ENCODE peak calls at places on chromosomes 12 and 14, in seven cellular contexts. One of them, this sample, is unnamed. For H3K27me3 and H3K4me1, the result is how much of the 10 kb centered on the place peaks cover.

GRCh38 chr14:77838756-77839565 is 39.1 kb downstream of the ADCK1 start:
- DNase-seq in lower lobe of right lung: no peak
- DNase-seq in mesenchymal stem cell: peak
- DNase-seq in mesendoderm: no peak
- DNase-seq in astrocyte: no peak
- DNase-seq in aorta: no peak
- DNase-seq in CD8-positive, alpha-beta T cell: no peak
- DNase-seq in this sample: no peak

GRCh38 chr14:95667251-95667693 is 19.0 kb upstream of the TCL1B start:
- DNase-seq in mesendoderm: no peak
- DNase-seq in mesenchymal stem cell: no peak
- DNase-seq in aorta: no peak
- DNase-seq in lower lobe of right lung: no peak
- DNase-seq in astrocyte: no peak
- DNase-seq in CD8-positive, alpha-beta T cell: no peak
- DNase-seq in this sample: no peak

GRCh38 chr14:61149896-61150295 is 131.2 kb downstream of the TMEM30B start:
- DNase-seq in aorta: no peak
- DNase-seq in mesenchymal stem cell: no peak
- DNase-seq in mesendoderm: no peak
- DNase-seq in CD8-positive, alpha-beta T cell: no peak
- DNase-seq in astrocyte: no peak
- DNase-seq in lower lobe of right lung: no peak
- DNase-seq in this sample: no peak

GRCh38 chr12:52542785-52543318 is 10.1 kb downstream of the KRT71 start:
- DNase-seq in lower lobe of right lung: no peak
- DNase-seq in CD8-positive, alpha-beta T cell: no peak
- DNase-seq in mesendoderm: no peak
- DNase-seq in mesenchymal stem cell: no peak
- DNase-seq in aorta: peak
- DNase-seq in astrocyte: no peak
- DNase-seq in this sample: no peak

GRCh38 chr12:93707836-93708235 is 30.7 kb downstream of the CRADD start:
- DNase-seq in CD8-positive, alpha-beta T cell: no peak
- DNase-seq in astrocyte: peak
- DNase-seq in mesenchymal stem cell: peak
- DNase-seq in mesendoderm: no peak
- DNase-seq in aorta: no peak
- DNase-seq in lower lobe of right lung: no peak
- DNase-seq in this sample: no peak

GRCh38 chr12:12665194-12665593 is 30.8 kb downstream of the GPR19 start:
- DNase-seq in mesendoderm: peak
- DNase-seq in aorta: no peak
- DNase-seq in CD8-positive, alpha-beta T cell: no peak
- DNase-seq in mesenchymal stem cell: no peak
- DNase-seq in lower lobe of right lung: no peak
- DNase-seq in astrocyte: no peak
- DNase-seq in this sample: no peak

GRCh38 chr12:70120970-70121369 is 122.3 kb upstream of the CNOT2 start:
- DNase-seq in CD8-positive, alpha-beta T cell: no peak
- DNase-seq in mesenchymal stem cell: no peak
- DNase-seq in astrocyte: no peak
- DNase-seq in aorta: no peak
- DNase-seq in mesendoderm: no peak
- DNase-seq in lower lobe of right lung: no peak
- DNase-seq in this sample: no peak

GRCh38 chr12:43349863-43350262 is 202.1 kb downstream of the ADAMTS20 start:
- DNase-seq in aorta: no peak
- DNase-seq in lower lobe of right lung: no peak
- DNase-seq in mesenchymal stem cell: peak
- DNase-seq in CD8-positive, alpha-beta T cell: no peak
- DNase-seq in mesendoderm: no peak
- DNase-seq in astrocyte: no peak
- DNase-seq in this sample: no peak

GRCh38 chr14:34098045-34098984 is 147.4 kb upstream of the EGLN3 start:
- DNase-seq in lower lobe of right lung: no peak
- DNase-seq in astrocyte: peak
- DNase-seq in CD8-positive, alpha-beta T cell: no peak
- DNase-seq in mesendoderm: peak
- DNase-seq in mesenchymal stem cell: peak
- DNase-seq in aorta: no peak
- DNase-seq in this sample: peak

GRCh38 chr14:49975286-49975685 is 82.4 kb downstream of the ARF6 start:
- DNase-seq in aorta: no peak
- DNase-seq in CD8-positive, alpha-beta T cell: no peak
- DNase-seq in mesenchymal stem cell: peak
- DNase-seq in lower lobe of right lung: no peak
- DNase-seq in astrocyte: peak
- DNase-seq in mesendoderm: no peak
- DNase-seq in this sample: peak

GRCh38 chr12:58774731-58775130 is 145.6 kb downstream of the LRIG3 start:
- DNase-seq in astrocyte: no peak
- DNase-seq in mesenchymal stem cell: no peak
- DNase-seq in CD8-positive, alpha-beta T cell: no peak
- DNase-seq in aorta: no peak
- DNase-seq in lower lobe of right lung: no peak
- DNase-seq in mesendoderm: no peak
- DNase-seq in this sample: no peak

GRCh38 chr12:75455839-75456238 is 24.7 kb upstream of the GLIPR1 start:
- DNase-seq in astrocyte: no peak
- DNase-seq in lower lobe of right lung: no peak
- DNase-seq in mesenchymal stem cell: no peak
- DNase-seq in aorta: no peak
- DNase-seq in CD8-positive, alpha-beta T cell: no peak
- DNase-seq in mesendoderm: no peak
- DNase-seq in this sample: no peak

DNA sequence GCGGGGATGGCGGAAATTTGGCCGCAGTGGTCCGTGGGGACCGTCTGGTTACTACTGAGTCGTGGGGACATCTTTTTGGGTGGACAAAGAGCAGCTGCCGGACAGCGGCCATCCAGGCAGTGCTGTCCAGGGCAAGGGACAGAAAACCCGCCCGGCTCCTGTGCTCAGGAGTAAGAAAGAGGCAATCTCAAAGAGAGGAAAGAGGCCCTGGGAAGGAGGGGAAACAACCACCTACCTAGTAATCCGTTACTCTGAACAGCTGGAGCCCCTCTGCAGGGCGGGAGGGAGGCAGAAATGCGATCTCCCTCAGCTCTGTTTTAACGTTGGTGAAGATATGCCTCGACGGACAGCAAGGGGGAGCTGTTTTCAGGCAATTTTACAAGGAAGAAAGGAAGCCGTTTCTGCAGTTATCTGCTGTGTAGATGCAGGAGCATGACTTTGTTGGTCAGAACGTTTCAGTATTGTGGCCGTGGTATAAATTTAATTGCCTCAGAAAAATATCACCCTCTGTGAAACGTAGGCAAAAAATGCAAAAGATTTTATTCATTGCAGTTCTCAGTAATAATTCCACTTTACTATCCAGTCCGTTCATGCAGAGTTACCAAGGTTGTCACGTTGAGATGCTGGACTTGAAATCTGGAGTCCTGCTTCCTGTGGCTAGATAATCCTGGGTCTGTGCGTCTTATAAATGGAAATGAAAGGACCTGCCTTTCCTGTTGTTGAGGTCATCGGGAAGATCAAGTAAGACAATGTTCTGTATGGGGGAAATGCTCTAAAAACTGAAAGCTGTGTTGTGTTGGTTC is 1.1 kb upstream of the AVPR1A start:
- DNase-seq in mesenchymal stem cell: peak
- DNase-seq in aorta: peak
- DNase-seq in astrocyte: peak
- DNase-seq in CD8-positive, alpha-beta T cell: no peak
- DNase-seq in lower lobe of right lung: no peak
- DNase-seq in mesendoderm: peak
- DNase-seq in this sample: peak
- H3K27me3 ChIP-seq in mesenchymal stem cell: under half
- H3K27me3 ChIP-seq in aorta: under half
- H3K27me3 ChIP-seq in astrocyte: under half
- H3K27me3 ChIP-seq in CD8-positive, alpha-beta T cell: under half
- H3K27me3 ChIP-seq in lower lobe of right lung: half or more
- H3K27me3 ChIP-seq in mesendoderm: under half
- H3K27me3 ChIP-seq in this sample: under half

DNA sequence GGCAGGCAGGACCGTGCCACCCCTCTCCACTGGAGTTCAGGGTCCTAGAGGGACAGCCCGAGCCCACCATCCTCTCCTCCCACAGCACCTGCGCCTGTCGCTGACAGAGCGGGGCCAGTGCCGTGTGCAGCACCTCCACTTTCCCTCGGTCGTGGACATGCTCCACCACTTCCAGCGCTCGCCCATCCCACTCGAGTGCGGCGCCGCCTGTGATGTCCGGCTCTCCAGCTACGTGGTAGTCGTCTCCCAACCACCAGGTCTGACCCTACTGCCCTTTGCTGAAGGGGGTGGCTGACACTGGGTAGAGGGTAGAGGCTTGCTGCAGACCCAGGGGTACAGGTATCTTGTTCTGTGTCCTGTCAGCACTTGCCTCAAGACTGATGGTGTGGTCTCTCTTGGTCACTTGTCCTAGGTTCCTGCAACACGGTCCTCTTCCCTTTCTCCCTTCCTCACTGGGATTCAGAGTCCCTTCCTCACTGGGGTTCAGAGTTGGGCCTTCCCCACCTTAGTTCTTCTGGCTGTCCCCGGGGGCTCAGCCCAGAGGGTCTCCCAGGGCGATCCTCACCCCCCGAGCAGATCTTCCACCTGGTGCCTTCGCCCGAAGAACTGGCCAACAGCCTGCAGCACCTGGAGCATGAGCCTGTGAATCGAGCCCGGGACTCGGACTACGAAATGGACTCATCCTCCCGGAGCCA is 42.0 kb downstream of the SH2B3 start:
- DNase-seq in lower lobe of right lung: no peak
- DNase-seq in mesendoderm: no peak
- DNase-seq in CD8-positive, alpha-beta T cell: no peak
- DNase-seq in aorta: peak
- DNase-seq in astrocyte: no peak
- DNase-seq in mesenchymal stem cell: no peak
- DNase-seq in this sample: peak
- H3K4me1 ChIP-seq in lower lobe of right lung: half or more
- H3K4me1 ChIP-seq in mesendoderm: under half
- H3K4me1 ChIP-seq in CD8-positive, alpha-beta T cell: under half
- H3K4me1 ChIP-seq in aorta: under half
- H3K4me1 ChIP-seq in astrocyte: under half
- H3K4me1 ChIP-seq in mesenchymal stem cell: under half
- H3K4me1 ChIP-seq in this sample: under half

DNA sequence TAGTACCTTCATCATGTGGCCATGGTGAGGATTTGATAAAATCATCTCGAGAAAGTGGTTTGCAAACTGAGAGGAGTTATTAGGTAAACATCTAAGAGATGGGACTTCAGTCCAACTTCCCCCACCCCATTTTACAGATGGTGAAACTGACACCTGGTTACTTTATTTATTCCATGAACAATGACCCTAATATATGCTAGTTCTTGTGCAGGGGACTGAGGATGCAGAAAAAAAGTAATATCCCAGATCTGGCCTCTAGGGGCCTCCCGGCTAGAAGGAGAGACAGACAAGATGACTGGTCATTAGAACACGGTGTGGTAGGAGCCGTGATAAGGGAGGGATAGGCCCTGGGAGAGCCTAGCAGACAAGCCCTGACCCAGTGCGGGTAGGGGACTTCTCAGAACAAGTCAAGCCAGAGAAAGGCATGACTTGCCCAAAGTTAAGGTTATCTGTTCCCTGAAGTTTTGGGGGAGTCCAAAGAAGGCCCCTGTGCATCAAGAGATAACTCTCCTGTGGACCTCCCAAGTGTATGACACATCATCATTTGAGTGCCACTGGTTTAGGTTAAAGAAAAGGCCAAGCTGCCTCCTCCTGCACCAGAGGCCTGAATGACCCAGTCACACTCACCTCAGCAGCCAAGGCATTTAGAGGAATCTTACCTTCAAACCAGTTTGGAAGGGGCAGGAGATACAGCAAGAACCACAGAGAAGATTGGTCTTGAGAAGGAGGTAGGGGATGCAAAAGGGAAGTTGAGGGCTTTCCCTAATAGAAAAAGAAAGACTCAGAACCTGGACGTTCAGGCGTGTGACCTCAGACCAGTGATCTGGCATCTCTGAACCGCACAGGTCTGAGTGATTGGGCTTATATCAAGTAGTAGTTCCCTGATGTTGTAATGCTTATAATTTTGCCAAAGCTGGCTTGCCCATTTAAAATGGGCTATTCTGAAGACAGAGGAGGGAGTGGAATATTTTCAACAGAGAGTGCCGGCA is 1.6 kb downstream of the CMKLR1 start:
- DNase-seq in CD8-positive, alpha-beta T cell: no peak
- DNase-seq in lower lobe of right lung: no peak
- DNase-seq in astrocyte: no peak
- DNase-seq in mesenchymal stem cell: no peak
- DNase-seq in mesendoderm: peak
- DNase-seq in aorta: peak
- DNase-seq in this sample: peak
- H3K27me3 ChIP-seq in CD8-positive, alpha-beta T cell: under half
- H3K27me3 ChIP-seq in lower lobe of right lung: under half
- H3K27me3 ChIP-seq in astrocyte: under half
- H3K27me3 ChIP-seq in mesenchymal stem cell: under half
- H3K27me3 ChIP-seq in mesendoderm: under half
- H3K27me3 ChIP-seq in aorta: under half
- H3K27me3 ChIP-seq in this sample: under half

GRCh38 chr14:104680806-104681688 is 8.4 kb upstream of the INF2 start:
- DNase-seq in CD8-positive, alpha-beta T cell: no peak
- DNase-seq in astrocyte: peak
- DNase-seq in mesenchymal stem cell: peak
- DNase-seq in mesendoderm: peak
- DNase-seq in lower lobe of right lung: peak
- DNase-seq in aorta: no peak
- DNase-seq in this sample: peak

GRCh38 chr14:104680056-104680805 is 9.2 kb upstream of the INF2 start:
- DNase-seq in mesenchymal stem cell: peak
- DNase-seq in lower lobe of right lung: peak
- DNase-seq in aorta: peak
- DNase-seq in CD8-positive, alpha-beta T cell: no peak
- DNase-seq in astrocyte: peak
- DNase-seq in mesendoderm: peak
- DNase-seq in this sample: no peak

GRCh38 chr14:104678346-104678745 is 11.1 kb upstream of the INF2 start:
- DNase-seq in mesendoderm: peak
- DNase-seq in lower lobe of right lung: peak
- DNase-seq in aorta: no peak
- DNase-seq in mesenchymal stem cell: peak
- DNase-seq in CD8-positive, alpha-beta T cell: no peak
- DNase-seq in astrocyte: no peak
- DNase-seq in this sample: no peak

GRCh38 chr14:104677506-104678332 is 11.7 kb upstream of the INF2 start:
- DNase-seq in lower lobe of right lung: peak
- DNase-seq in astrocyte: peak
- DNase-seq in CD8-positive, alpha-beta T cell: peak
- DNase-seq in aorta: peak
- DNase-seq in mesendoderm: peak
- DNase-seq in mesenchymal stem cell: peak
- DNase-seq in this sample: peak

GRCh38 chr14:104678901-104679705 is 10.3 kb upstream of the INF2 start:
- DNase-seq in mesenchymal stem cell: no peak
- DNase-seq in aorta: no peak
- DNase-seq in astrocyte: no peak
- DNase-seq in mesendoderm: no peak
- DNase-seq in CD8-positive, alpha-beta T cell: no peak
- DNase-seq in lower lobe of right lung: peak
- DNase-seq in this sample: no peak
- H3K4me1 ChIP-seq in mesenchymal stem cell: half or more
- H3K4me1 ChIP-seq in aorta: under half
- H3K4me1 ChIP-seq in astrocyte: half or more
- H3K4me1 ChIP-seq in mesendoderm: under half
- H3K4me1 ChIP-seq in CD8-positive, alpha-beta T cell: under half
- H3K4me1 ChIP-seq in lower lobe of right lung: half or more
- H3K4me1 ChIP-seq in this sample: under half

This sample was measured in testis.